ENCODE peak calls at places on chromosomes 4 and X, in ten cellular contexts. W, I, B, S, G, Q, L, M, N and D are unnamed samples.

GRCh38 chrX:110698696-110699095 is 96.9 kb downstream of the CHRDL1 start:
- DNase-seq in G (no peak), W (no peak), N (no peak), Q (no peak), L (no peak), B (no peak), I (no peak), S (no peak), M (no peak), D (no peak)

GRCh38 chrX:21875013-21875412 is 19.2 kb downstream of the YY2 start:
- DNase-seq in N (no peak), W (no peak), M (no peak), Q (no peak), L (no peak), S (no peak), B (no peak), I (no peak), G (no peak), D (no peak)

GRCh38 chr4:71553605-71554004 is 214.8 kb downstream of the SLC4A4 start:
- DNase-seq in Q (peak; percentile 58), M (no peak), L (no peak), I (no peak), W (peak; percentile 82), G (peak; percentile 54), S (peak; percentile 39), N (no peak), B (peak; percentile 10), D (peak; percentile 2)

GRCh38 chrX:101478366-101478765 is 6.9 kb upstream of the ARMCX4 start:
- DNase-seq in S (no peak), M (no peak), W (no peak), L (no peak), Q (no peak), G (no peak), N (no peak), B (no peak), I (no peak), D (no peak)

GRCh38 chr4:26049447-26049846 is 135.4 kb downstream of the SMIM20 start:
- DNase-seq in S (no peak), M (no peak), L (no peak), N (no peak), G (no peak), W (no peak), I (no peak), B (no peak), Q (no peak), D (no peak)

GRCh38 chr4:70743728-70744127 is 22.0 kb downstream of the RUFY3 start:
- DNase-seq in M (no peak), B (no peak), G (no peak), N (no peak), S (no peak), I (no peak), L (no peak), W (no peak), Q (no peak), D (no peak)

GRCh38 chr4:126899382-126899801 is 733.4 kb upstream of the INTU start:
- DNase-seq in N (no peak), W (peak; percentile 59), G (peak; percentile 68), I (no peak), B (peak; percentile 32), L (no peak), Q (peak; percentile 63), S (peak; percentile 1), M (no peak), D (peak; percentile 28)

GRCh38 chr4:66943117-66943516 is 602.2 kb downstream of the CENPC start:
- DNase-seq in M (no peak), Q (no peak), B (no peak), I (no peak), N (no peak), W (no peak), G (no peak), L (no peak), S (no peak), D (no peak)

GRCh38 chr4:96638132-96638531 is 798.2 kb downstream of the PDHA2 start:
- DNase-seq in S (no peak), G (no peak), N (no peak), M (no peak), B (no peak), Q (no peak), W (no peak), I (no peak), L (no peak), D (no peak)

GRCh38 chr4:32226201-32226600 is 1506.0 kb downstream of the PCDH7 start:
- DNase-seq in L (no peak), N (no peak), G (no peak), W (no peak), S (no peak), Q (peak; percentile 36), M (no peak), B (peak; percentile 18), I (no peak), D (no peak)

GRCh38 chrX:128818690-128819089 is 704.6 kb downstream of the SMARCA1 start:
- DNase-seq in I (no peak), W (no peak), S (no peak), G (peak; percentile 7), N (no peak), L (no peak), M (no peak), B (no peak), Q (no peak), D (no peak)

DNA sequence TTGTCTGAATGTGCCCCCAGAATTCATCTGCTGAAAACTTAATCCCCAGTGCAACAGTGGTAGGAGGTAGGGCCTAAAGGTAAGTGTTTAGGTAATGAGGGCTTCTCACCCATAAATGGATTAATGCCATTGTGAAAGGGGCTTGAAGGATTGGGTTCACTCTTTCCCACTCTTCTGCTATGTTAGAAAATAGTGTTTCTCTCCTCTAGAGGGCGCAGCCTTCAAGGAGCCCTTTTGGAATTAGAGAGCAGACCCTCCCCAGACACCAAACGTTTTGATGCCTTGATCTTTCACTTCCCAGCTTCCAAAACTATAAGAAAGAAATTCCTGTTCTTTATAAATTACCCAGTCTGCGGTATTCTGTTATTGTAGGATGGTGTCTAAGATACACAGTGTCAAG is 706.4 kb downstream of the SMARCA1 start:
- DNase-seq in Q (no peak), I (no peak), M (no peak), G (no peak), B (no peak), W (no peak), N (no peak), L (no peak), S (no peak), D (no peak)
- TF ChIP-seq CTCF in Q (no peak), I (no peak), M (peak; percentile 22), G (no peak), B (peak; percentile 4), W (no peak), N (no peak), L (no peak), S (peak; percentile 26), D (peak; percentile 29)

DNA sequence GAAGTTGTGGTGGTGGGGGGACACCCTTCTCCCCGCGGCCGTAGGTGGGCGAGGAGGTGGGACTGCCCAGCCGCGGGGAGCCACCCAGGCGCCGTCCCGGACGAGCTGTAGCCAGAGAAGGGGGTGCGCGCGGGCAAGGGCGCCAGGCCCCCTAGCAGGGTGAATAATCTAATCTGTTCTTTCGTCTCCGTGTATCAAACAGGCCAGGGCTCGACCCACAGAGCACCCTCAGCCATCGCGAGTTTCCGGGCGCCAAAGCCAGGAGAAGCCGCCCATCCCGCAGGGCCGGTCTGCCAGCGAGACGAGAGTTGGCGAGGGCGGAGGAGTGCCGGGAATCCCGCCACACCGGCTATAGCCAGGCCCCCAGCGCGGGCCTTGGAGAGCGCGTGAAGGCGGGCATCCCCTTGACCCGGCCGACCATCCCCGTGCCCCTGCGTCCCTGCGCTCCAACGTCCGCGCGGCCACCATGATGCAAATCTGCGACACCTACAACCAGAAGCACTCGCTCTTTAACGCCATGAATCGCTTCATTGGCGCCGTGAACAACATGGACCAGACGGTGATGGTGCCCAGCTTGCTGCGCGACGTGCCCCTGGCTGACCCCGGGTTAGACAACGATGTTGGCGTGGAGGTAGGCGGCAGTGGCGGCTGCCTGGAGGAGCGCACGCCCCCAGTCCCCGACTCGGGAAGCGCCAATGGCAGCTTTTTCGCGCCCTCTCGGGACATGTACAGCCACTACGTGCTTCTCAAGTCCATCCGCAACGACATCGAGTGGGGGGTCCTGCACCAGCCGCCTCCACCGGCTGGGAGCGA is 3.4 kb downstream of the MID1IP1 start:
- DNase-seq in L (peak; percentile 46), I (no peak), Q (peak; percentile 36), B (no peak), W (peak; percentile 52), G (no peak), S (peak; percentile 40), M (peak; percentile 52), N (peak; percentile 85), D (peak; percentile 34)
- H3K4me3 ChIP-seq in L (peak overlapping the region; percentile 51), I (peak overlapping the region; percentile 86), Q (peak overlapping the region; percentile 69), B (peak overlapping the region; percentile 64), W (peak overlapping the region; percentile 80), G (peak overlapping the region; percentile 68), S (peak overlapping the region; percentile 78), M (peak overlapping the region; percentile 72), N (peak overlapping the region; percentile 59), D (peak overlapping the region; percentile 49)

DNA sequence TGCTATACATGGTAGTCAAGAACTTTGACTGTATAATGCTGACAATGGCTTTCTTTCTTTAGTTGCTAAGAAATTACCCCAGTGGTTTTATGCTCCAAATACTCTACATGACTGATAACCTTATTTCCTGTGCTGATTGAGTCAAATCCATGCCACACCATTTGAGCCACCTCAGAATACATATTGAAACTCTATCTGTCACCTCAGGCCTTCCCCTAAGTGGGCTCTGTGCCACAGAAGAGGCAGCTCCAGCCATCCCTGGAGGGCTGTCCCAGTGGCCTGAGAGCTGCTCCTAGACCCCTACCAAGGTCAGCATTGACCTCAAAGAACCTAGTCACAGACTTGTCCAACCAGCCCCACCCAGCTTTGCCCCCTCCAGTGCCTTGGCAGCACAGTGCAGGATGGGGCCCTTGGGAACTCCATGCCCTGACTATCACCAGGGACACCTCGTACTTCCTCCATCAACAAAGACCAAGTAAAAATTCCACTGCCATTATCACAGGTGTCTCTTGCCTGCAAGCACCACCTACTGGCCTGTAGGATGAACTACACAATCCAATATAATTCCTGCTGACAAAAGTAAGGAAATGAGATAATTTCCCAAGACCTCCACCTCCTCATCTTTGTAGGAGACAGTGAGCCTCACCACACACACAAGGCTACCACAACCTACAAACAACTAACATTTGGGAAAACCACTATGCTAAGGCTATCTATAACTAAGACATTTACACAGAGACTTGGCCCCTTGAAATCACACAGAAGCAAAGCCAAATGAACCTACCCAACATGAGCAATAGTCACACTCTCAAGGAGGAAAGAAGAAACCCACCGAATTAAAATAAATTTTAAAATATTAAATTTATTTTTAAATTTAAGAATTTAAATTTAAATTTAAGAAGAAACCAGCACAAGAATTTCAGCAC is 239.9 kb downstream of the NKX6-1 start:
- DNase-seq in I (no peak), Q (peak; percentile 27), M (no peak), L (no peak), W (no peak), B (peak; percentile 13), N (no peak), G (peak; percentile 33), S (peak; percentile 19), D (peak; percentile 12)
- TF ChIP-seq CTCF in I (no peak), Q (peak; percentile 70), M (peak; percentile 63), L (peak; percentile 34), W (peak; percentile 62), B (peak; percentile 76), N (peak; percentile 19), G (peak; percentile 65), S (no peak), D (peak; percentile 80)

GRCh38 chr4:99047710-99048109 is 40.9 kb downstream of the ADH5 start:
- DNase-seq in I (no peak), S (no peak), Q (no peak), N (no peak), B (no peak), L (no peak), G (no peak), W (no peak), M (no peak), D (no peak)

GRCh38 chr4:99038213-99038612 is 42.7 kb downstream of the METAP1 start:
- DNase-seq in L (no peak), I (no peak), M (no peak), G (no peak), Q (no peak), S (no peak), N (no peak), W (no peak), B (no peak), D (no peak)

GRCh38 chr4:99043346-99043745 is 45.2 kb downstream of the ADH5 start:
- DNase-seq in Q (peak; percentile 8), S (no peak), G (no peak), N (no peak), B (no peak), M (no peak), L (no peak), I (no peak), W (peak; percentile 2), D (no peak)
- H3K4me3 ChIP-seq in Q (no peak overlapping the region), S (no peak overlapping the region), G (no peak overlapping the region), N (no peak overlapping the region), B (no peak overlapping the region), M (no peak overlapping the region), L (no peak overlapping the region), I (no peak overlapping the region), W (no peak overlapping the region), D (no peak overlapping the region)